ENCODE peak calls at places on chromosomes 12 and 14, in five cellular contexts. X, I, J, C and H are unnamed samples.

GRCh38 chr12:114355389-114356088 is 50.4 kb downstream of the TBX5 start:
- DNase-seq in I (no peak), X (no peak), J (peak), C (peak), H (no peak)

GRCh38 chr14:99809376-99809775 is 16.2 kb downstream of the EML1 start:
- DNase-seq in C (no peak), I (no peak), J (no peak), X (no peak), H (no peak)

GRCh38 chr14:45051180-45051579 is 32.7 kb upstream of the PRPF39 start:
- DNase-seq in J (no peak), I (no peak), C (no peak), X (no peak), H (no peak)

GRCh38 chr12:58030566-58031279 is 89.4 kb downstream of the ATP23 start:
- DNase-seq in J (no peak), I (no peak), C (no peak), X (no peak), H (no peak)

GRCh38 chr12:46915861-46916260 is 90.1 kb upstream of the SLC38A4 start:
- DNase-seq in I (no peak), C (no peak), J (no peak), X (no peak), H (no peak)

GRCh38 chr12:106760184-106760531 is 14.3 kb upstream of the RIC8B start:
- DNase-seq in C (peak), J (no peak), X (peak), I (peak), H (peak)

GRCh38 chr12:112172556-112173324 is 47.4 kb downstream of the TRAFD1 start:
- DNase-seq in J (no peak), I (no peak), X (no peak), C (no peak), H (no peak)

GRCh38 chr12:19692566-19692965 is 253.3 kb downstream of the AEBP2 start:
- DNase-seq in J (no peak), I (no peak), C (no peak), X (no peak), H (no peak)

GRCh38 chr12:63845726-63846125 is 1.2 kb downstream of the SRGAP1 start:
- DNase-seq in J (no peak), C (no peak), I (no peak), X (no peak), H (no peak)

GRCh38 chr12:62582065-62582366 is 115.4 kb downstream of the MON2 start:
- DNase-seq in C (no peak), J (no peak), X (no peak), I (no peak), H (no peak)

GRCh38 chr12:62581288-62582064 is 114.8 kb downstream of the MON2 start:
- DNase-seq in J (peak), X (no peak), I (peak), C (no peak), H (peak)

GRCh38 chr12:62588916-62589315 is 122.3 kb downstream of the MON2 start:
- DNase-seq in J (no peak), X (no peak), I (no peak), C (no peak), H (no peak)

GRCh38 chr12:62584619-62585018 is 118.0 kb downstream of the MON2 start:
- DNase-seq in I (no peak), C (no peak), J (no peak), X (no peak), H (no peak)

DNA sequence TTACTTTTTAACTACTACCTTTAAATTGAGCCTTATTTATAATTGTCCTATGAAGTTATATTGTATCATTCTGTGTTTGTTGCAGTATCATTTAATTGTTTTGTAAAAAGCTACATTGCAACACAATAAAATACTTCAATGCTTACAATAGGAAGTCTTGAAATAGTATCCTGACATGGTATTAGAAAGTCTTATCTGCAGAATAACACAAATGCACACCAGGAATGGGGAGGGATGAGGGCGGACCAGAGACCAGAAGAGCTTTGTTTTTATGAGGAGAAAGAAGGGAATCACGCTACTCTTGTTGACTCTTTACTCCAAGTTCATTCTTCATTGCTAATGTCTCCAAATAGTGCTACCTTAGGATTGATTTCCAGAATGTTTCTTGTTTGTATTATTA is 120.2 kb downstream of the MON2 start:
- DNase-seq in C (no peak), I (no peak), J (no peak), X (no peak), H (no peak)
- TF ChIP-seq CTCF in C (no peak), I (no peak), J (no peak), X (no peak), H (no peak)

GRCh38 chr12:31217356-31218130 is 108.4 kb downstream of the SINHCAF start:
- DNase-seq in X (no peak), C (no peak), J (no peak), I (no peak), H (no peak)

GRCh38 chr12:31216479-31216878 is 109.5 kb downstream of the SINHCAF start:
- DNase-seq in C (no peak), X (no peak), J (no peak), I (no peak), H (no peak)

GRCh38 chr12:31214626-31215520 is 111.1 kb downstream of the SINHCAF start:
- DNase-seq in J (no peak), C (no peak), X (no peak), I (no peak), H (no peak)

GRCh38 chr12:31218203-31219025 is 107.5 kb downstream of the SINHCAF start:
- DNase-seq in I (no peak), X (no peak), J (no peak), C (peak), H (no peak)

GRCh38 chr12:31215521-31216232 is 110.3 kb downstream of the SINHCAF start:
- DNase-seq in C (no peak), I (no peak), X (no peak), J (no peak), H (peak)
- TF ChIP-seq CTCF in C (no peak), I (no peak), X (no peak), J (peak), H (no peak)

GRCh38 chr12:24724765-24725307 is 224.1 kb downstream of the BCAT1 start:
- DNase-seq in I (no peak), X (no peak), C (no peak), J (no peak), H (no peak)

GRCh38 chr12:24728826-24729225 is 220.1 kb downstream of the BCAT1 start:
- DNase-seq in C (no peak), J (no peak), I (no peak), X (no peak), H (no peak)

GRCh38 chr12:24730461-24730896 is 218.4 kb downstream of the BCAT1 start:
- DNase-seq in I (no peak), C (no peak), X (no peak), J (no peak), H (no peak)

GRCh38 chr12:24723759-24724158 is 225.1 kb downstream of the BCAT1 start:
- DNase-seq in J (no peak), C (no peak), I (no peak), X (no peak), H (no peak)

GRCh38 chr12:24728366-24728765 is 220.5 kb downstream of the BCAT1 start:
- DNase-seq in J (no peak), X (no peak), I (peak), C (no peak), H (peak)
- TF ChIP-seq CTCF in J (no peak), X (peak), I (peak), C (peak), H (peak)

GRCh38 chr14:22838631-22839041 is 2.3 kb downstream of the MMP14 start:
- DNase-seq in C (no peak), I (no peak), X (no peak), J (no peak), H (no peak)

GRCh38 chr14:22837059-22837749 is 819 bp downstream of the MMP14 start:
- DNase-seq in I (peak), C (peak), X (peak), J (no peak), H (no peak)

GRCh38 chr14:22837750-22838538 is 1.6 kb downstream of the MMP14 start:
- DNase-seq in C (peak), I (peak), J (no peak), X (no peak), H (no peak)

GRCh38 chr14:22835505-22835904 is 880 bp upstream of the MMP14 start:
- DNase-seq in I (no peak), X (no peak), J (no peak), C (no peak), H (no peak)

DNA sequence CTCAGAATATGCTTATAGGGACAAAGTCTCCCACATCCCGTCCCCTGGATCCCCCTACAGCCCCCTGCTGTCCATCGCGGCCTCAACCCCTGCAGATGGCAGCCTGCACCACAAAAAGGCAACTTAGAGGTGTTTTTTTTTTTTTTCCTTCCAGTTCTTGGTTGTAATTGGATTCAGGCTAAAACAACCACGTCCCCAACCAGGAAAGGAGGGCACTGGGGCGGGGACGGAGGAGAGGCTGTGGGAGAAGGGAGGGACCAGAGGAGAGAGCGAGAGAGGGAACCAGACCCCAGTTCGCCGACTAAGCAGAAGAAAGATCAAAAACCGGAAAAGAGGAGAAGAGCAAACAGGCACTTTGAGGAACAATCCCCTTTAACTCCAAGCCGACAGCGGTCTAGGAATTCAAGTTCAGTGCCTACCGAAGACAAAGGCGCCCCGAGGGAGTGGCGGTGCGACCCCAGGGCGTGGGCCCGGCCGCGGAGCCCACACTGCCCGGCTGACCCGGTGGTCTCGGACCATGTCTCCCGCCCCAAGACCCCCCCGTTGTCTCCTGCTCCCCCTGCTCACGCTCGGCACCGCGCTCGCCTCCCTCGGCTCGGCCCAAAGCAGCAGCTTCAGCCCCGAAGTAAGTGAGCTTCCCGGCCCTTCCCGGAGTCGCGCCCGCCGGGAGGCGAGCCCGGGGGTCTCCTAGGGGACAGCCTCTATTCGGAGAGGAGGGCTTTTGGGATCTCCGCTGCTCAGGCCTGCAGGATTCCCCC is at the start of gene MMP14:
- DNase-seq in C (peak), X (peak), J (no peak), I (peak), H (no peak)
- TF ChIP-seq CTCF in C (no peak), X (peak), J (peak), I (peak), H (no peak)

GRCh38 chr14:73752297-73752992 is 38.3 kb upstream of the PNMA1 start:
- DNase-seq in J (no peak), X (no peak), I (no peak), C (no peak), H (no peak)
- TF ChIP-seq CTCF in J (no peak), X (peak), I (peak), C (no peak), H (no peak)

GRCh38 chr14:90571149-90571548 is 174.3 kb downstream of the CALM1 start:
- DNase-seq in I (no peak), C (no peak), J (no peak), X (no peak), H (no peak)
- TF ChIP-seq CTCF in I (no peak), C (no peak), J (no peak), X (no peak), H (no peak)

DNA sequence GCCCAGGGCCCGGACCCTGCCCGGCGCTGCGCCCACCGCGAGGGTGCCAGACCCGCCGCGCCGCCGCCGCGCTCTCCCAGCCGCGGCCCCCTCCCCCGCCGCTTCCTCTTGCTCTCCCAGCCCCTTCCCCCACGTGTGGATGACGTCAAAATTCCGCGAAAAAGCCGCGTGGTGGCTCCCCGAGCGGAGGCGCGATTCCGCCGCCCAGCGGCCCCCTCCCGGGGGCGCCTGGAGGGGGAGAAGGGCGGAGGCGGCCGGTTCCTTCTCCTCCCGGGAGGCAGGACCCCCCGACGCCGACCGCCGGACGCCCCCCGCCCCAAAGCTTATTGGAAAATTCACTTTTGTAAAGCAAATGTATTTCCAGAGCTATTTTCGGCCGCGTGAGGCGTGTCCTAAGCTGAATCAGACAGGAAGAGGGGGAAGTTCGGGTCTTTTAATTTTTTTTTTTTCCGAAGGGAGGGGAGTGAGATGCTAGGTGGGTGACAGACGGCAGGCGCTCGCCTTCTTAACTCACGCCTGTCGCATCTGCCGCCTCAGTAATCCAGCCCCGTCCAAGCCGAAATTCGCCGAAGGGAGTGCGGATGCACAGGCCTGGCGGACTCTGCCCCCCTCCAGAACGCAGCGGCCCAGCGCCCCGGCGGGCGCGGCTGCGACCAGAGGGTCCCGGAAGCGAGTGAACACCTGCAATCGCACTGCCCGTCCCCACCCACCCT is 4.1 kb upstream of the CCND2 start:
- DNase-seq in X (peak), I (peak), J (no peak), C (peak), H (peak)
- TF ChIP-seq CTCF in X (peak), I (peak), J (no peak), C (no peak), H (peak)

GRCh38 chr14:105014032-105014431 is 6.9 kb downstream of the CDCA4 start:
- DNase-seq in C (no peak), X (no peak), I (no peak), J (no peak), H (peak)

GRCh38 chr14:105010891-105011291 is 10.0 kb downstream of the CDCA4 start:
- DNase-seq in X (no peak), C (no peak), I (no peak), J (no peak), H (no peak)

GRCh38 chr14:105011312-105011990 is 9.4 kb downstream of the CDCA4 start:
- DNase-seq in C (no peak), I (no peak), J (no peak), X (no peak), H (no peak)

GRCh38 chr14:105013150-105013787 is 7.6 kb downstream of the CDCA4 start:
- DNase-seq in C (no peak), X (no peak), J (no peak), I (no peak), H (peak)

GRCh38 chr14:105012171-105012985 is 8.5 kb downstream of the CDCA4 start:
- DNase-seq in J (no peak), C (no peak), X (no peak), I (no peak), H (peak)
- TF ChIP-seq CTCF in J (peak), C (no peak), X (peak), I (peak), H (no peak)

GRCh38 chr12:66035289-66035961 is 95.1 kb downstream of the LLPH start:
- DNase-seq in J (peak), I (no peak), X (peak), C (no peak), H (no peak)
- TF ChIP-seq CTCF in J (peak), I (peak), X (peak), C (no peak), H (peak)